ENCODE peak calls at places on chromosomes 11 and 22, in five cellular contexts. I, W, S, G and X are unnamed samples.

GRCh38 chr11:128848815-128849455 is 18.2 kb downstream of the KCNJ1 start:
- DNase-seq in G (no peak), S (peak; percentile 26), W (peak; percentile 52), I (no peak), X (peak; percentile 59)

GRCh38 chr22:47850644-47851151 is 1088.2 kb downstream of the TBC1D22A start:
- DNase-seq in S (no peak), I (no peak), G (no peak), W (peak; percentile 27), X (no peak)

GRCh38 chr11:36455658-36456111 is 54.4 kb downstream of the TRAF6 start:
- DNase-seq in I (peak; percentile 69), W (no peak), G (peak; percentile 100), S (peak; percentile 97), X (peak; percentile 97)

GRCh38 chr11:120612363-120613263 is 101.1 kb downstream of the GRIK4 start:
- DNase-seq in S (peak; percentile 58), W (no peak), G (peak; percentile 45), I (no peak), X (peak; percentile 57)

GRCh38 chr11:1714908-1715885 is 18.2 kb downstream of the KRTAP5-6 start:
- DNase-seq in W (no peak), I (no peak), S (no peak), G (no peak), X (no peak)

GRCh38 chr11:120929664-120930154 is 94.2 kb upstream of the TBCEL start:
- DNase-seq in I (no peak), S (peak; percentile 38), W (no peak), G (peak; percentile 28), X (peak; percentile 62)

GRCh38 chr11:102451041-102451692 is 1.4 kb downstream of the TMEM123 start:
- DNase-seq in G (no peak), S (no peak), I (no peak), W (no peak), X (no peak)

GRCh38 chr22:46045459-46046298 is 68.7 kb upstream of the WNT7B start:
- DNase-seq in I (no peak), G (no peak), S (no peak), W (no peak), X (no peak)

GRCh38 chr11:19970944-19971343 is 189.3 kb downstream of the DBX1 start:
- DNase-seq in G (no peak), I (no peak), S (no peak), W (no peak), X (no peak)

GRCh38 chr22:30253205-30253852 is 6.8 kb upstream of the LIF start:
- DNase-seq in I (no peak), G (peak; percentile 77), S (peak; percentile 47), W (peak; percentile 57), X (no peak)

GRCh38 chr11:67286621-67287333 is 2.3 kb upstream of the ANKRD13D start:
- DNase-seq in I (no peak), G (no peak), W (no peak), S (no peak), X (peak; percentile 62)

GRCh38 chr22:46262449-46263207 is 515 bp downstream of the PKDREJ start:
- DNase-seq in S (peak; percentile 65), G (peak; percentile 56), I (no peak), W (peak; percentile 74), X (peak; percentile 49)

GRCh38 chr11:134235399-134235798 is 10.9 kb downstream of the VPS26B start:
- DNase-seq in G (no peak), W (no peak), I (no peak), S (no peak), X (no peak)

GRCh38 chr22:32660292-32660691 is 141.2 kb upstream of the TIMP3 start:
- DNase-seq in W (peak; percentile 68), G (peak; percentile 62), I (no peak), S (peak; percentile 73), X (peak; percentile 76)

GRCh38 chr11:1411301-1411700 is 21.6 kb downstream of the BRSK2 start:
- DNase-seq in S (no peak), W (no peak), I (no peak), G (no peak), X (no peak)

GRCh38 chr22:44701824-44702478 is at the start of gene PRR5:
- DNase-seq in I (no peak), S (peak; percentile 74), W (peak; percentile 75), G (peak; percentile 87), X (peak; percentile 88)

GRCh38 chr22:23984430-23984829 is 4.5 kb downstream of the GSTT2 start:
- DNase-seq in S (peak; percentile 53), W (peak; percentile 75), G (no peak), I (no peak), X (peak; percentile 35)
- TF ChIP-seq CTCF in S (peak; percentile 77), W (peak; percentile 88), G (peak; percentile 44), I (peak; percentile 52), X (peak; percentile 62)

DNA sequence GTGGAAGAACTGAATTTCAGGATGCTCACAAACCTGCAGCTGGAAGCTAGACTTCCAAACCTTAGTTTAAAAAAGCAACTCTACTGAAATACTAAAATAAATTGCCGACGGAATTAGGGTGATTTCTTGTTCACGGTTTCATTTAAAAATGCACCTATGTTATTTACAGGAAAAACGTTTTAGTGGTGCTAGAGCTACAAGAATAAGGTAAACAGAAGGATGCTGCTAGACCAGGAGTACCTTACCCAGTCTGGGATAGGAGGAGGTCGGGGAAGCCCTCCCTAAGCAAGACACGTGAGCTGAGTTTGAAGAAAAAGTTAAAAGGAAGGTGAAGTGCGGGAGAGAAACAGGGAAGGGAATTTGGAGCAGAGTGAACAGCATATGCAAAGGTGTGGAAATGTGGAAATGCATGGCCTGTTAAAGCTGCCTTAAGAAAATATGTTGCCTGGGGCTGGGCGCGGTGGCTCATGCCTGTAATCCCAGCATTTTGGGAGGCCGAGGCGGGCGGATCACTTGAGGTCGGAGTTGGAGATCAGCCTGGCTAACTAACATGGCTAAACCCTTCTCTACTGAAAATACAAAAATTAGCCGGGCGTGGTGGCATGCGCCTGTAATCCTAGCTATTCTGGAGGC is 1.4 kb upstream of the FTH1 start:
- DNase-seq in G (no peak), W (no peak), S (no peak), I (no peak), X (no peak)
- H3K4me3 ChIP-seq in G (peak overlapping the region; percentile 78), W (no peak overlapping the region), S (peak overlapping the region; percentile 87), I (peak overlapping the region; percentile 96), X (peak overlapping the region; percentile 78)

GRCh38 chr11:57656936-57657289 is 649 bp upstream of the CLP1 start:
- DNase-seq in S (no peak), I (no peak), G (no peak), W (no peak), X (no peak)
- TF ChIP-seq CTCF in S (no peak), I (no peak), G (no peak), W (no peak), X (no peak)

GRCh38 chr11:69636870-69637600 is 3.9 kb upstream of the CCND1 start:
- DNase-seq in G (no peak), S (no peak), W (no peak), I (no peak), X (no peak)
- H3K4me3 ChIP-seq in G (no peak overlapping the region), S (peak overlapping the region; percentile 99), W (no peak overlapping the region), I (peak overlapping the region; percentile 97), X (peak overlapping the region; percentile 96)

DNA sequence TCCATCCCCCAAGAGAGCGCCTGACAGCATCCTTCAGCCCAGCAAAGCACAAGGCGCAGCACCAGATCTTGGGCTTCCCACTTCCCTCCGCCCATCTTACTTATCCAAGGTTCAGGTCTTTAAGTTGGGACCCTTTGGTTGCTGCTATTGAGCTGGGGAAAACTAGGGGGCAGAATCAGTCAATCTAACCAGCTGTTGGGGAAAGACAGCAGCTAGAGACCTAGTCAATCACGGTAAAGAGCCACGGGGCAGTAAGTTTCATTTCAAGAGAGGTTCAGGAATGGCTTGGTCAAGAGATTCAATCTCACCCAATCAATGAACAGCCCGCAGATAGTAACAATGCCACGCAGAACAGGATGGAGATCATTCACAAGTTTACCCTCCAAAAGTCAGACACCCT is 1.7 kb downstream of the ABTB2 start:
- DNase-seq in W (no peak), S (no peak), I (no peak), G (no peak), X (no peak)
- TF ChIP-seq CTCF in W (no peak), S (no peak), I (no peak), G (no peak), X (no peak)

GRCh38 chr11:65166893-65167292 is 3.1 kb upstream of the SPDYC start:
- DNase-seq in G (no peak), W (no peak), S (no peak), I (no peak), X (no peak)
- H3K4me3 ChIP-seq in G (no peak overlapping the region), W (no peak overlapping the region), S (no peak overlapping the region), I (no peak overlapping the region), X (no peak overlapping the region)

GRCh38 chr22:26199665-26200064 is 30.4 kb downstream of the SEZ6L start:
- DNase-seq in W (no peak), S (no peak), G (no peak), I (no peak), X (no peak)
- TF ChIP-seq CTCF in W (no peak), S (no peak), G (no peak), I (no peak), X (no peak)

GRCh38 chr22:19722915-19723164 is 499 bp upstream of the GP1BB start:
- DNase-seq in G (no peak), I (no peak), W (no peak), S (no peak), X (no peak)

GRCh38 chr22:19723165-19723989 is at the start of gene GP1BB:
- DNase-seq in W (no peak), S (no peak), G (peak; percentile 54), I (no peak), X (peak; percentile 18)

GRCh38 chr22:19724927-19725661 is 1.8 kb downstream of the GP1BB start:
- DNase-seq in S (no peak), W (no peak), I (no peak), G (no peak), X (no peak)

GRCh38 chr22:19722175-19722914 is 994 bp upstream of the GP1BB start:
- DNase-seq in I (no peak), S (no peak), G (no peak), W (no peak), X (no peak)

GRCh38 chr22:19723990-19724827 is 870 bp downstream of the GP1BB start:
- DNase-seq in W (no peak), I (no peak), S (peak; percentile 25), G (peak; percentile 40), X (peak; percentile 42)
- H3K4me3 ChIP-seq in W (no peak overlapping the region), I (no peak overlapping the region), S (no peak overlapping the region), G (no peak overlapping the region), X (no peak overlapping the region)

GRCh38 chr11:32034680-32035079 is 56.2 kb upstream of the RCN1 start:
- DNase-seq in G (peak; percentile 74), W (no peak), S (peak; percentile 64), I (no peak), X (peak; percentile 52)
- TF ChIP-seq CTCF in G (no peak), W (no peak), S (no peak), I (no peak), X (no peak)